ENCODE peak calls at places on chromosome 1, in nine cellular contexts. S, O, Q, N, T, D, Y, W and R are unnamed samples.

GRCh38 chr1:67089685-67090208 is 35.8 kb upstream of the SLC35D1 start:
- DNase-seq in S (no peak), O (no peak), Q (no peak), N (no peak), T (no peak), D (no peak), Y (no peak), W (no peak), R (no peak)

GRCh38 chr1:27594542-27595510 is 9.1 kb downstream of the AHDC1 start:
- DNase-seq in S (no peak), O (no peak), Q (no peak), N (no peak), T (no peak), D (no peak), Y (peak; percentile 63), W (no peak), R (no peak)

GRCh38 chr1:172536256-172536655 is 3.3 kb downstream of the SUCO start:
- DNase-seq in S (no peak), O (no peak), Q (no peak), N (no peak), T (no peak), D (no peak), Y (no peak), W (no peak), R (no peak)

GRCh38 chr1:47424336-47424982 is 8.4 kb downstream of the FOXE3 start:
- DNase-seq in S (no peak), O (no peak), Q (no peak), N (no peak), T (no peak), D (peak; percentile 22), Y (peak; percentile 60), W (peak; percentile 56), R (no peak)

GRCh38 chr1:39650431-39650830 is 11.0 kb upstream of the HEYL start:
- DNase-seq in S (no peak), O (no peak), Q (no peak), N (no peak), T (no peak), D (no peak), Y (no peak), W (no peak), R (no peak)

GRCh38 chr1:50268049-50268448 is 155.2 kb downstream of the DMRTA2 start:
- DNase-seq in S (no peak), O (no peak), Q (no peak), N (no peak), T (peak; percentile 11), D (no peak), Y (no peak), W (peak; percentile 43), R (no peak)

GRCh38 chr1:18883636-18884418 is 18.5 kb downstream of the ALDH4A1 start:
- DNase-seq in S (peak; percentile 53), O (peak; percentile 77), Q (no peak), N (peak; percentile 68), T (peak; percentile 75), D (peak; percentile 69), Y (peak; percentile 59), W (peak; percentile 76), R (peak; percentile 73)

GRCh38 chr1:36115200-36115669 is 9.8 kb downstream of the COL8A2 start:
- DNase-seq in S (no peak), O (no peak), Q (peak; percentile 88), N (no peak), T (no peak), D (no peak), Y (peak; percentile 68), W (no peak), R (no peak)

GRCh38 chr1:15994590-15995351 is 9.3 kb upstream of the SRARP start:
- DNase-seq in S (no peak), O (peak; percentile 64), Q (no peak), N (no peak), T (peak; percentile 71), D (peak; percentile 50), Y (peak; percentile 55), W (peak; percentile 67), R (no peak)

GRCh38 chr1:15997637-15998280 is 6.3 kb upstream of the SRARP start:
- DNase-seq in S (no peak), O (no peak), Q (no peak), N (no peak), T (no peak), D (no peak), Y (no peak), W (no peak), R (no peak)

GRCh38 chr1:15994081-15994480 is 10.0 kb upstream of the SRARP start:
- DNase-seq in S (no peak), O (no peak), Q (no peak), N (no peak), T (no peak), D (no peak), Y (no peak), W (no peak), R (no peak)

GRCh38 chr1:15998929-15999328 is 5.1 kb upstream of the SRARP start:
- DNase-seq in S (no peak), O (no peak), Q (peak; percentile 55), N (no peak), T (no peak), D (no peak), Y (no peak), W (no peak), R (no peak)

DNA sequence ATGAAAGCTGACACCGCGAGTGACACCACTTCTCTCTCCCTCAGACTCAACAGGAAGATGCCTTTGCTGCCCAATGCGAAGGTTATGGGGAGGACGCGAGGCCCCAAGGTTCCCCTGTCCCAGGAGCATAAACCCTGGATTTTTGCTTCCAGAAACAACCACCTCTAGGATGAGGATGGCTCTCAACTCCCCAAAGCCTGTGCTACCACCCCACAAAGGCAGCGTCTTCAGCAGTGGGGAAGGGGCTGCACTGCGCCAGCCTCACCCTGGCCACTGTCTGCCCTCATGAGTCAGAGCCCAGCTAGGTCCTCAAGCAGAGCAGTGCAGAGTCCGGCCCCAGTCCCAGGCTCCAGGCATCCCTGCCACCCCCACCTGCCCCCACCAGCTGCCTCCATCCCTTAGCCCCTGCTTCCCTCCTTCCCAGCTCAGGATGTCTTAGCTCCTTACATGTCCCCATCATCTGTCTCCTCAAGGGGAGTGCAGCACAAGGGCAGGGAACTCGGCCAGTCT is 6.9 kb upstream of the SRARP start:
- DNase-seq in S (no peak), O (no peak), Q (no peak), N (no peak), T (no peak), D (no peak), Y (no peak), W (no peak), R (no peak)
- TF ChIP-seq CTCF in S (no peak), O (no peak), Q (no peak), N (no peak), T (no peak), D (no peak), Y (no peak), W (no peak), R (no peak)

DNA sequence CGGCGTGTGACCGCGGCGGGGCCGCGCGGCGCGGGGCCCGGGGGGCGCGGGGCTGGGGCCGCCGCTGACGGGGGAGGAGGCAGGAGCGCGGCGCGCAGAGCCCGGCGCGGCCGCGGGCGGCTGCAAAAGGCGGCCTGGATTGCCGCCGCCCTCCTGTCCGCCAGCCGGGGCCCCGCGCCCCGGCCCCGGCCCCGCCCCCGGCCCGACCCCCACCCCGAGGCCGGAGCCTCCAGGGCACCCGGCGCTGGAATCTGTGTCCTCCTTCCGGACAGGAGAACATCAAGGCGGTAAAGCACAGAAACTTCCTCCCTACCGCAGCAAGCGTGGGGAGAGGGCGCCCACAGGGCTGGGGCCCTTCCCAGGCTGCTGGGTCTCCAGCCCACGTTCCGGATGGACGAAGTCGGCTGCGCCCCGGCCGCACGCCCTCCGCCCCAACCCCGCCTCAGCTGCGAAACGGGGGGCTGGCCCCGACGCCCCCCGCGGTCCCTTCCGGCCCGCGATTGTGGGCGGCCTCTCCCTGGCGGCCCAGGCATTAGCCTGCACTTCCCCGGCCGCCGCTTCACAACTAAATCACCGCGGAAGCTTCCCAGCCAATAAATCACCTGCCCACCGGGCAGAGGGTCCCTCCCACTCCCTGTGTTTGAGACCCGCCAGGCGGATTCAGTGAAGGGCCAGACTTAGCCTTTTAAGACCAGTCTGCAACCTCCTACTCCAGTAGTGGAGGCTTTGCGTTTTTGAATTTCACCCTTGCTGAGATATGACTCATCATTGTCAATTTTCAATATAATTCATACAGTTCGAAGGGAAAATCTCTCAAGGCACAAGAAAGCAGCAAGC is 106.0 kb downstream of the SLC45A1 start:
- DNase-seq in S (peak; percentile 46), O (peak; percentile 51), Q (peak; percentile 80), N (peak; percentile 22), T (peak; percentile 66), D (no peak), Y (peak; percentile 42), W (peak; percentile 36), R (no peak)
- TF ChIP-seq CTCF in S (no peak), O (no peak), Q (no peak), N (no peak), T (no peak), D (peak; percentile 27), Y (no peak), W (no peak), R (no peak)

GRCh38 chr1:108646661-108647269 is 14.1 kb downstream of the HENMT1 start:
- DNase-seq in S (no peak), O (no peak), Q (no peak), N (peak; percentile 69), T (peak; percentile 56), D (peak; percentile 50), Y (peak; percentile 82), W (peak; percentile 36), R (no peak)

GRCh38 chr1:108643492-108644333 is 17.2 kb downstream of the HENMT1 start:
- DNase-seq in S (no peak), O (peak; percentile 55), Q (no peak), N (peak; percentile 44), T (peak; percentile 70), D (peak; percentile 57), Y (peak; percentile 47), W (peak; percentile 23), R (no peak)

GRCh38 chr1:108644984-108645383 is 15.9 kb downstream of the HENMT1 start:
- DNase-seq in S (no peak), O (no peak), Q (no peak), N (peak; percentile 27), T (no peak), D (no peak), Y (no peak), W (no peak), R (no peak)

GRCh38 chr1:108646265-108646660 is 14.6 kb downstream of the HENMT1 start:
- DNase-seq in S (no peak), O (no peak), Q (no peak), N (no peak), T (no peak), D (no peak), Y (no peak), W (no peak), R (no peak)

DNA sequence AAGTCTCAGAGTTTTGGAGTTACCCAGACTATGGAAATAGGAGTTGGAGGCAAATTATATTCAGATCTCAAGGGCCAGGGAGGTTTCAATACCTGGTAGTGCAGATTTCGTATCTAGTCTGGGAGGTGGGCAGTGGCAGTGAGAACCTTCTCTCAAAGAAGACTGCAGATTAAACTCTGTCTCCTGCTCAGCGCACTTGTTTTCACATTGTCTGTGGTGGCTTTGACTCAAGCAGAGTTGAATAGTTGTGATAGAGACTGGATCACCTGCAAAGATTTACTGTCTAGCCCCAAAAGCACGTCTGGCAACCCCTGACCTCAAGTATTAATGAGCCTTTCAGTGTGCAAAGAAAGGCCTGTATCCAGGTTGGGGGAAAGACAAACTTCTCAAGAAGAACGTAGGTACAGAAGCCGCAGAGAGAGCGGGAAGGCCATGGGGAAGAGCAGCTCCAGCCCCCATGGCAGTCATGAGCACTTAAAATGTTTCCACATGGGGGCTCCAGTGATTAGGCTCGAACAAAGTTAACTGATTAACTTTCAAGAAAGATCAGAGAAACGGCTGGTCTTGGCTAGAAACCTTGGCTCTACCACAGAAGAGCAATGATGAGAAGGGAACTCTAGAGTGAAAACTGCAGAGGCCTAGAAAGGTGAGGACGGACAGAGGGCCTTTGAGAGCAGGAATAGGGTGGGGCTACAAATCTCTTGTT is 15.3 kb downstream of the HENMT1 start:
- DNase-seq in S (no peak), O (no peak), Q (no peak), N (peak; percentile 13), T (no peak), D (no peak), Y (no peak), W (no peak), R (no peak)
- TF ChIP-seq CTCF in S (no peak), O (no peak), Q (no peak), N (no peak), T (no peak), D (no peak), Y (no peak), W (no peak), R (no peak)

GRCh38 chr1:2429780-2430591 is 17.6 kb upstream of the PEX10 start:
- DNase-seq in S (no peak), O (no peak), Q (no peak), N (no peak), T (peak; percentile 45), D (no peak), Y (no peak), W (no peak), R (no peak)
- TF ChIP-seq CTCF in S (no peak), O (peak; percentile 16), Q (no peak), N (no peak), T (peak; percentile 51), D (peak; percentile 54), Y (peak; percentile 15), W (no peak), R (no peak)